ENCODE peak calls at places on chromosome 21, in eight cellular contexts. I, R, G, F, E, A, C and U are unnamed samples.

GRCh38 chr21:31604591-31605190 is 54.8 kb upstream of the SOD1 start:
- DNase-seq in R (peak; percentile 42), G (peak; percentile 61), F (no peak), E (peak; percentile 59), A (peak; percentile 25), C (peak; percentile 71), I (peak; percentile 47), U (peak; percentile 32)

GRCh38 chr21:20943476-20944085 is 54.6 kb upstream of the NCAM2 start:
- DNase-seq in G (no peak), I (no peak), F (no peak), R (no peak), E (no peak), A (no peak), C (no peak), U (no peak)

GRCh38 chr21:43316156-43316845 is 110.6 kb downstream of the SIK1 start:
- DNase-seq in E (no peak), I (peak; percentile 5), F (peak; percentile 32), R (no peak), G (no peak), A (no peak), C (no peak), U (no peak)

GRCh38 chr21:15414057-15414456 is 315.7 kb upstream of the USP25 start:
- DNase-seq in G (no peak), I (no peak), A (no peak), C (no peak), E (no peak), F (no peak), R (no peak), U (no peak)

GRCh38 chr21:15058718-15059316 is 6.0 kb downstream of the NRIP1 start:
- DNase-seq in E (no peak), R (peak; percentile 5), C (no peak), F (no peak), G (no peak), A (no peak), I (no peak), U (peak; percentile 52)

GRCh38 chr21:34513109-34513675 is 1.2 kb upstream of the KCNE1 start:
- DNase-seq in I (no peak), G (no peak), C (no peak), R (no peak), E (no peak), F (no peak), A (no peak), U (no peak)

GRCh38 chr21:37700641-37701202 is 215.5 kb downstream of the KCNJ6 start:
- DNase-seq in G (no peak), R (peak; percentile 63), F (no peak), E (no peak), A (no peak), I (peak; percentile 43), C (peak; percentile 61), U (peak; percentile 61)

GRCh38 chr21:34200288-34200905 is 127.0 kb downstream of the MRPS6 start:
- DNase-seq in A (no peak), E (no peak), I (no peak), G (peak; percentile 21), C (no peak), R (no peak), F (no peak), U (no peak)

GRCh38 chr21:43333301-43334062 is 93.4 kb downstream of the SIK1 start:
- DNase-seq in G (peak; percentile 38), F (peak; percentile 85), A (no peak), E (peak; percentile 74), R (peak; percentile 65), C (peak; percentile 71), I (peak; percentile 47), U (peak; percentile 93)

GRCh38 chr21:44909719-44910118 is 11.0 kb downstream of the ITGB2 start:
- DNase-seq in I (no peak), G (no peak), C (no peak), E (no peak), R (no peak), F (no peak), A (no peak), U (no peak)

GRCh38 chr21:33836408-33836807 is 79.2 kb downstream of the ATP5PO start:
- DNase-seq in F (no peak), G (no peak), I (no peak), A (no peak), E (no peak), C (no peak), R (no peak), U (no peak)

GRCh38 chr21:28177008-28177603 is 815.6 kb downstream of the LTN1 start:
- DNase-seq in I (no peak), F (no peak), E (no peak), C (no peak), G (no peak), A (no peak), R (no peak), U (no peak)

GRCh38 chr21:27571706-27572105 is 604.8 kb upstream of the ADAMTS5 start:
- DNase-seq in F (no peak), R (no peak), I (no peak), A (no peak), C (no peak), G (no peak), E (no peak), U (peak; percentile 80)

GRCh38 chr21:36507397-36508018 is 27.6 kb upstream of the CLDN14 start:
- DNase-seq in C (no peak), I (no peak), E (no peak), R (no peak), G (no peak), A (no peak), F (no peak), U (peak; percentile 6)

DNA sequence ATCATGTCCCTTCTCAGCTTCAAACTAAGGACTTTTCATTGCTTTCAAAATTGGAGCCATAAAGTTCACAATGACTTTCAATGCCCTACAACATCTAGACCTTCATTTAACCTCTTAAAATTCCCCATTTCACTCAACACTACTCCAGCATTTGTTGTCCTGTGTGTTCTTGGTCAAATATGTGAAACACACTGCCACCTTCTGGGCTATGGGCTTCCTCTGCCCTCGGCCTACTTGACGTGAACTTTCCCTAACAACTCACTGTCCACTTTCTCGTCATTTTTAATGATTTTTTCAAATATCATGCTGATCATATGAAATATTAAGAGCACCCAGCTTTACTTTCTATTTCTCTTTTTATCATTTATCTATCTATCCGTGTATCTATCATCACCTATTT is 2018.4 kb downstream of the NCAM2 start:
- DNase-seq in C (no peak), E (no peak), A (no peak), F (no peak), R (no peak), G (no peak), I (no peak), U (no peak)
- TF ChIP-seq CTCF in C (no peak), E (no peak), A (no peak), F (no peak), R (no peak), G (no peak), I (no peak), U (no peak)

GRCh38 chr21:46227811-46228344 is 696 bp downstream of the LSS start:
- DNase-seq in F (peak; percentile 68), E (no peak), G (no peak), C (no peak), A (no peak), I (no peak), R (no peak), U (no peak)

GRCh38 chr21:46229133-46229922 is 754 bp upstream of the LSS start:
- DNase-seq in C (peak; percentile 43), I (no peak), E (no peak), R (peak; percentile 16), G (no peak), A (no peak), F (peak; percentile 92), U (no peak)

GRCh38 chr21:46228345-46229051 is at the start of gene LSS:
- DNase-seq in R (peak; percentile 90), E (peak; percentile 99), F (peak; percentile 100), A (peak; percentile 96), C (peak; percentile 99), I (peak; percentile 99), G (peak; percentile 97), U (peak; percentile 94)

GRCh38 chr21:46226146-46226545 is 2.4 kb downstream of the LSS start:
- DNase-seq in G (no peak), A (no peak), R (no peak), I (no peak), F (no peak), C (no peak), E (no peak), U (no peak)

DNA sequence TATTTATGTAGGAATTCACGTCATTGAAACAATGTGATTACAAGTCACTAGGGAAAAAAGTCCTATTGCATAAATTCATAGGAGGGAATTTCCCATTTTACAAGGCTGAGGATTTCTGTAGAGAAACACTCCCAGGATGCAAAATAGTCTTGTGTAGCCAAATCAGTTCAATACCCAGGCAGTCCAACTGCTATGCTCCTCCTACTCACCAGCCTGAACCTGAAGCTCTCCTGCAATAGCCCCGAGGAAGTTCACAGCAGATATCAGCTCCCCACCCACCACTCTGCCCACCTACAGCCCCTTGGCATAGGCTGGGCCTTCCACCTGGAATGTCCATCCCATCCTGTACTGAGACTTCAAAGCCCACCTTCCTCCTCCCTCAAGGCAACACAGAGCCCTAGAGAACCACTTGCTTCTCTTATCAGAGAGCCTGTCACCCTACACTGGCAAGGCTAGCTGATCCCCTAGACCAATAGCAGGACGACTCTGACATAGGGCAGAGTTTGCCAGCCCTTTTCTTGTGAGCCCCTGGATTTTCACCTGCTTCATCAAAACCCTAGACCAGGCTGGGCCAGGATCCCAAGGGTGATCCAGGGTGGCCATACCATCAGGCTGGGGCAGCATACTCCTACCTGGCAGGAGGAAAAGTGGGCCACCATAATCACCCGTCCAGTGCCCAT is 1.5 kb downstream of the LSS start:
- DNase-seq in I (no peak), C (peak; percentile 35), G (no peak), A (no peak), R (no peak), E (no peak), F (no peak), U (peak; percentile 16)
- H3K27ac ChIP-seq in I (peak overlapping the region; percentile 91), C (peak overlapping the region; percentile 25), G (peak overlapping the region; percentile 95), A (peak overlapping the region; percentile 92), R (no peak overlapping the region), E (peak overlapping the region; percentile 74), F (peak overlapping the region; percentile 84), U (peak overlapping the region; percentile 44)

GRCh38 chr21:41763996-41764395 is 2.9 kb downstream of the RIPK4 start:
- DNase-seq in C (no peak), R (no peak), G (no peak), I (no peak), A (no peak), E (no peak), F (no peak), U (no peak)
- H3K4me3 ChIP-seq in C (no peak overlapping the region), R (no peak overlapping the region), G (no peak overlapping the region), I (no peak overlapping the region), A (no peak overlapping the region), E (no peak overlapping the region), F (no peak overlapping the region), U (no peak overlapping the region)

DNA sequence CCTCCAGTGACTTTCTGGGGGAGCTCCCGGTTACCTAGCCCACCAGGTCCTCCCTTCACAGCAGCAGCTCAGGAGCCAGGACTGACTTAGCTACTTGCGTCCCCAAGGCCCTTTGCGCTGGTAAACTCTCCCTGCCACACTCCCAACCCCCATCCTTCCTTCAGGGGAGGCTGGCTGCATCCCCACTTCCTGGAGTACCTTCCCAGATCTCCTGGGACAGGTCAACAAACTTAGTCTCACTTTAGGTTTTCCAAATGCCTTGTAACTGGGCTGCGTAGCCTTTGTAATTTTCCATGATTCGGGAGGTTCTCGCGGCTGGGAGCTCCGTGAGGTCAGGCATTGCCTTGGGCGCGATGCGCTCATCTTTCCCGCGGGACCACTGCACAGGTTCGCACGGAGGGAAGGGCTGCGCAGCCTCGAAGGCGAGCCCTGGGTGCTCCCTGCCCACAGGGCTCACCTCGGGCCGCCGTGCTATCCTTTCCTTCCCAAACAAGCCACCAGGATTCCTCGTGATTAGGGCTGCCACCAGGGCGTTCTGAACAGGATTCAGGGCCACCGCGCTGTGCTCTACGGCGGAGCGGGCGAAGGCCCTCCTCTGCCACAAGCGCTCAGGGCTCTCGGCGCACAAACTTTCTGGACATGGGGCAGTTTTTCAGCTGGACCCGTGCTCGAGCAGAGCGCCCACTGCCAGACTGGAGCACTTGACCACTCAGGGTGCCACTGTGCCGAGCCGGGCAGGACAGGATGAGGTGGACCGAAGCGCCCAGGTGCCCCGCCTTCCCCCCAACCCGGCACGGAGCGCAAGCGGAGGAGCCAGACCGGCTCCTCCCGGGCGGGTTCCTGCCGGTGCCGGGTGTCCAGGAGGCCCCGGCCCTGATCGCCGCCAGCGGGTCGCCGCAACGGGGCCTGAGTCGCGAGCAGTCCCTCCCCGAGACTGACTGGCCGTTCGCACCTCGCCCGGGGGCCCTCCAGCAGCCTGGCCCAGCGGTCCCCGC is 1.1 kb downstream of the TMPRSS2 start:
- DNase-seq in A (no peak), F (peak; percentile 85), I (no peak), C (peak; percentile 73), E (peak; percentile 32), R (no peak), G (no peak), U (no peak)
- TF ChIP-seq CTCF in A (no peak), F (no peak), I (no peak), C (no peak), E (no peak), R (no peak), G (no peak), U (no peak)